ENCODE peak calls at places on chromosomes 1 and 21, in eight cellular contexts. X, H, R, Q, E, M, O and D are unnamed samples.
A peak's percentile ranks its signal among the peaks of the same experiment; 100 is the strongest.

GRCh38 chr1:183270541-183271141 is 84.6 kb downstream of the LAMC2 start:
- DNase-seq in X (no peak), H (peak; percentile 63), R (no peak), Q (no peak), E (no peak), M (no peak), O (no peak), D (peak; percentile 65)

GRCh38 chr1:105072850-105073249 is 1323.2 kb downstream of the AMY1C start:
- DNase-seq in X (no peak), H (no peak), R (no peak), Q (no peak), E (no peak), M (no peak), O (no peak), D (no peak)

GRCh38 chr1:109796484-109797305 is 33.0 kb upstream of the EPS8L3 start:
- DNase-seq in X (no peak), H (no peak), R (no peak), Q (no peak), E (no peak), M (no peak), O (no peak), D (no peak)

GRCh38 chr1:24418898-24419628 is 3.5 kb downstream of the NIPAL3 start:
- DNase-seq in X (no peak), H (no peak), R (no peak), Q (no peak), E (no peak), M (peak; percentile 18), O (no peak), D (no peak)

GRCh38 chr21:34037009-34037408 is 36.4 kb upstream of the MRPS6 start:
- DNase-seq in X (no peak), H (no peak), R (no peak), Q (no peak), E (no peak), M (no peak), O (no peak), D (no peak)

GRCh38 chr1:228061411-228062084 is 21.0 kb upstream of the ARF1 start:
- DNase-seq in X (no peak), H (no peak), R (no peak), Q (no peak), E (no peak), M (no peak), O (no peak), D (no peak)

GRCh38 chr1:228989992-228990827 is 254.9 kb downstream of the RHOU start:
- DNase-seq in X (peak; percentile 87), H (no peak), R (no peak), Q (no peak), E (no peak), M (no peak), O (no peak), D (no peak)

GRCh38 chr1:196723325-196724185 is 51.1 kb upstream of the CFHR3 start:
- DNase-seq in X (no peak), H (peak; percentile 6), R (peak; percentile 63), Q (peak; percentile 83), E (no peak), M (peak; percentile 30), O (no peak), D (no peak)

GRCh38 chr1:108691886-108692723 is at the start of gene PRPF38B:
- DNase-seq in X (peak; percentile 96), H (peak; percentile 81), R (peak; percentile 90), Q (peak; percentile 87), E (peak; percentile 82), M (peak; percentile 93), O (peak; percentile 88), D (peak; percentile 79)

GRCh38 chr1:229272164-229273158 is 1.6 kb downstream of the RAB4A start:
- DNase-seq in X (no peak), H (no peak), R (no peak), Q (no peak), E (no peak), M (no peak), O (no peak), D (no peak)

GRCh38 chr1:235421751-235422150 is 54.5 kb downstream of the TBCE start:
- DNase-seq in X (no peak), H (no peak), R (no peak), Q (no peak), E (no peak), M (no peak), O (no peak), D (no peak)